ENCODE peak calls at places on chromosomes 7 and 10, in four cellular contexts. W is IMR-90, F is mesendoderm, L is H1. P is an unnamed sample.

GRCh38 chr7:125112741-125113309 is 183.2 kb upstream of the POT1 start:
- DNase-seq in W (peak; percentile 2), F (no peak), L (no peak), P (no peak)

GRCh38 chr7:7765422-7765821 is 47.0 kb upstream of the RPA3 start:
- DNase-seq in W (no peak), F (no peak), L (no peak), P (no peak)

GRCh38 chr7:10106609-10107008 is 867.1 kb upstream of the PHF14 start:
- DNase-seq in W (no peak), F (no peak), L (no peak), P (no peak)

GRCh38 chr10:17780727-17781126 is 28.4 kb upstream of the MRC1 start:
- DNase-seq in W (no peak), F (no peak), L (no peak), P (no peak)

GRCh38 chr7:159169391-159169790 is 24.7 kb upstream of the VIPR2 start:
- DNase-seq in W (no peak), F (no peak), L (no peak), P (no peak)

GRCh38 chr7:159109092-159110035 is 35.3 kb downstream of the VIPR2 start:
- DNase-seq in W (no peak), F (no peak), L (no peak), P (no peak)

GRCh38 chr10:59903871-59904270 is 2.5 kb downstream of the CCDC6 start:
- DNase-seq in W (peak; percentile 22), F (no peak), L (no peak), P (no peak)

GRCh38 chr7:82805527-82805960 is 357.1 kb downstream of the PCLO start:
- DNase-seq in W (peak; percentile 95), F (peak; percentile 90), L (no peak), P (no peak)

GRCh38 chr7:910441-910861 is 34.1 kb downstream of the GET4 start:
- DNase-seq in W (no peak), F (no peak), L (no peak), P (no peak)

GRCh38 chr10:2197663-2198062 is 460.3 kb upstream of the ADARB2 start:
- DNase-seq in W (no peak), F (no peak), L (no peak), P (no peak)

GRCh38 chr7:123621707-123622106 is 20.1 kb downstream of the ASB15 start:
- DNase-seq in W (no peak), F (no peak), L (no peak), P (no peak)

DNA sequence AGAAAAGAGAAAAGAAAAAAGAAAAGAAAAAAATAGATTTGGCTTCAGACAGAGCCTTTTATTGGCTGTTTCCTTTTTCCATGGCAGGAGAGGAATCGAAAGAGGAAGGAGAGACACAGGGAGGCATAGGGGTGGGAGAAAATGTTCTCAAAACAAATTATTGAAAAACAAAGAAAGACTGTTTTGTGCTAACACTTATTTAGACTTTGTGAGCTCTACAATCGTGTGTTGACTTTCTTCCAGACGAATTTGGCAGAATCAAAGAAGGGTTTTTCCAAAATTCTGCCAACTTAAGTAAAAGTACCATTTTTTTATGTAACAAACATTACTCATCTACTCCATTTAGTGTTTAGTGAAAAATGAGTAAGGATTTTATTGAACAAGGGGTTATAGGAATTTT is 982.2 kb downstream of the REEP3 start:
- DNase-seq in W (no peak), F (no peak), L (no peak), P (no peak)
- H3K56ac ChIP-seq in W (no peak overlapping the region), F (no peak overlapping the region), L (no peak overlapping the region), P (no peak overlapping the region)

GRCh38 chr10:89224697-89225443 is 17.8 kb upstream of the CH25H start:
- DNase-seq in W (no peak), F (peak; percentile 71), L (no peak), P (no peak)

GRCh38 chr10:89228962-89229361 is 21.8 kb upstream of the CH25H start:
- DNase-seq in W (no peak), F (no peak), L (no peak), P (no peak)

GRCh38 chr10:89233033-89233432 is 18.5 kb downstream of the LIPA start:
- DNase-seq in W (no peak), F (no peak), L (no peak), P (no peak)

GRCh38 chr10:89228136-89228535 is 21.0 kb upstream of the CH25H start:
- DNase-seq in W (no peak), F (no peak), L (no peak), P (no peak)
- H3K56ac ChIP-seq in W (no peak overlapping the region), F (no peak overlapping the region), L (no peak overlapping the region), P (no peak overlapping the region)

DNA sequence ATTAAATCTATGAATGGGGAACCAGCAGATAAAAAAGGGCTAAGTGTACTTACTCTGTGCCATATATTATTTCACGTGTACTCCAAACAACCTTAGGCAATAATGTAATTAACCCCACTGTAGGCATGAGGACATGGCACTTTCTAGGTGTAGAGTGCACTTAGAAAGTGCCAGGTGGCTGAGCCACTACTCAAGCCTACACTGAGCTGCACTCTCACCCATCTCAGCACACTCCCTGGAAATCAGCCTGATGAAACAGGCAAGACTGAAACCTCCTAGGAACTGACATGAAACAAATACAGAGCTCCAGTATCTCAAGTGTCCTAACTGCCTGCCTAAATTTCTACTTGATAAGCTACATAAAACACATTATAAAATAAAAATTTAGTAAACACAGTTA is 147.4 kb downstream of the KMT2E start:
- DNase-seq in W (no peak), F (no peak), L (no peak), P (no peak)
- H3K56ac ChIP-seq in W (no peak overlapping the region), F (no peak overlapping the region), L (no peak overlapping the region), P (no peak overlapping the region)

GRCh38 chr10:62761115-62761514 is 43.4 kb upstream of the ADO start:
- DNase-seq in W (no peak), F (no peak), L (no peak), P (no peak)
- H3K56ac ChIP-seq in W (no peak overlapping the region), F (no peak overlapping the region), L (no peak overlapping the region), P (no peak overlapping the region)

DNA sequence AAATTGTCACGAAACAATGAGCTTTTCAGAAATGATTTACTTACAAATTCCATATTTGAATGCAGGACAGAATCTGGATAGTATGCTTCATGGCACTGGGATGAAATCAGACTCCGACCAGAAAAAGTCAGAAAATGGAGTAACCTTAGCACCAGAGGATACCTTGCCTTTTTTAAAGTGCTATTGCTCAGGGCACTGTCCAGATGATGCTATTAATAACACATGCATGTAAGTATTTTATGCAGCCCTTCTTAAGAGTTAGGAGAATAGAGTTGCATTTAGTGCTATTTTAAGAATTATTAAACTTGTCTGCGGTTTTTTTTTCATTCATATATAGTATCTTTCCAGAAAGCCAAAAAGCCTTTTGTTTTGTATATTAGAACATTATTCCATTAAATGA is 67.4 kb downstream of the MMRN2 start:
- DNase-seq in W (no peak), F (no peak), L (no peak), P (no peak)
- H3K56ac ChIP-seq in W (no peak overlapping the region), F (no peak overlapping the region), L (no peak overlapping the region), P (no peak overlapping the region)

DNA sequence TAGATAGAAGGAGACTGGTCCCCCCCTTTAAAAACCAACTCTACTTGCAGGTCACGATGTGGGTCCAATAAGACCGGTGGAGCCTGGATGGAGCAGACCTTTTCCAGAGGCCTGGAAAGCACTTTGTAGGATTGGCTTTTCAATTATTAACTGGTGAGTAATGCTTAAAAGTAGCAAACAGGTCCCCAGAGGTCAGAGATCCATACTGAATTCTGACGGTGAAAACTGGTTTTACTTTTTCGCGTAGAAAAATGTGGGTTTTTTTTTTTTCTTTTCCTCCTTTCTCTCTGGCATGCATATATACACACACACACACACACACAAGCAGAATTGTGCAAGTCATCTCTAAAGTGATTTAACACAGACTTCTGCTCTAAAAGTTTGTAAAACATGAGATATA is 75.0 kb upstream of the OGDHL start:
- DNase-seq in W (peak; percentile 31), F (no peak), L (no peak), P (no peak)
- H3K56ac ChIP-seq in W (no peak overlapping the region), F (no peak overlapping the region), L (no peak overlapping the region), P (no peak overlapping the region)

DNA sequence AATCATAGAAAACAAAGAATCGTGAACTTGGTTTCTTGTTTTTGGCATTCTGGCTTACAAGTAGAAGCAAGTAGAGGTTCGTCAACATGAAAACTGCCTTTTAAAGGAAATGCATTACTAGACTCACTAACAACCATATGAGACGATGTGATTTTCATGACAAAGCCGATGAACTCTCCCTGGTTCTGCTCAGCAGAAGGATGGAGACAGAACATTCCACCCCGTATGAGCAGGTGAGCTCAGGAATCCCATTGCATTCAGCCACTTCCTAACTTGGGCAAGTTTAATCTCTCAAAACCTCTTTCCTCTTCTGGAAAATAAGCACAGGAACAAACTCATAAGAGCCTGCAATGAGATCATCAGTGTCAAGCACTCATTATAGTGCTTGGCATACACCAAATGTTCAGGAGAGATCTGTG is 57.4 kb upstream of the SVIL start:
- DNase-seq in W (peak; percentile 35), F (peak; percentile 50), L (no peak), P (no peak)
- H3K56ac ChIP-seq in W (no peak overlapping the region), F (no peak overlapping the region), L (no peak overlapping the region), P (no peak overlapping the region)

GRCh38 chr7:139523199-139523941 is at the start of gene CLEC2L:
- DNase-seq in W (no peak), F (peak; percentile 26), L (peak; percentile 61), P (no peak)
- H3K56ac ChIP-seq in W (no peak within 1 kb of the TSS), F (peak within 1 kb of the TSS; percentile 65), L (no peak within 1 kb of the TSS), P (no peak within 1 kb of the TSS)